ENCODE peak calls at places on chromosomes 6 and 20, in seven cellular contexts. S is nephron progenitor cell, D is T follicular helper cell, X is mesendoderm, I is NCI-H226, K is GM23248, U is psoas muscle. A is an unnamed sample.

GRCh38 chr20:4748847-4749246 is 27.1 kb downstream of the PRND start:
- DNase-seq in X (peak), K (no peak), D (no peak), S (no peak), I (no peak), U (no peak), A (no peak)

GRCh38 chr20:41738584-41739193 is 120.5 kb upstream of the CHD6 start:
- DNase-seq in D (peak), X (peak), K (peak), U (peak), S (peak), I (peak), A (peak)

GRCh38 chr20:54255157-54255556 is 47.3 kb downstream of the PFDN4 start:
- DNase-seq in X (no peak), I (no peak), U (no peak), D (no peak), K (peak), S (no peak), A (no peak)

GRCh38 chr20:38727602-38728236 is 3.4 kb downstream of the SLC32A1 start:
- DNase-seq in X (no peak), U (no peak), S (no peak), K (no peak), I (no peak), D (no peak), A (no peak)

GRCh38 chr6:135686784-135687301 is 164.7 kb upstream of the PDE7B start:
- DNase-seq in X (no peak), D (no peak), I (no peak), U (no peak), K (peak), S (no peak), A (no peak)

GRCh38 chr6:162701551-162701950 is 26.0 kb downstream of the PRKN start:
- DNase-seq in K (no peak), D (no peak), I (no peak), S (no peak), X (no peak), U (no peak), A (no peak)

GRCh38 chr20:24303393-24303792 is 166.0 kb upstream of the SYNDIG1 start:
- DNase-seq in U (no peak), D (no peak), S (no peak), X (peak), I (no peak), K (peak), A (no peak)

GRCh38 chr20:35187584-35188190 is 15.8 kb downstream of the PROCR start:
- DNase-seq in I (no peak), S (no peak), D (no peak), U (no peak), X (no peak), K (no peak), A (no peak)

GRCh38 chr6:17152703-17153102 is 50.9 kb downstream of the STMND1 start:
- DNase-seq in I (no peak), X (no peak), S (no peak), K (no peak), D (no peak), U (no peak), A (no peak)

GRCh38 chr6:125014157-125014957 is 52.1 kb downstream of the RNF217 start:
- DNase-seq in X (no peak), I (peak), D (no peak), K (peak), S (no peak), U (no peak), A (no peak)

GRCh38 chr6:5054427-5054873 is 30.7 kb upstream of the PPP1R3G start:
- DNase-seq in K (peak), I (no peak), D (no peak), X (no peak), U (no peak), S (no peak), A (no peak)

GRCh38 chr6:138250513-138251247 is 32.4 kb upstream of the PBOV1 start:
- DNase-seq in S (no peak), I (peak), U (peak), K (peak), D (no peak), X (no peak), A (no peak)

GRCh38 chr20:33679758-33680485 is 5.7 kb upstream of the NECAB3 start:
- DNase-seq in U (no peak), S (no peak), X (no peak), K (no peak), D (no peak), I (no peak), A (no peak)

A was measured in HEK293T.